ENCODE peak calls at places on chromosomes 2 and 18, in six cellular contexts. J is heart right ventricle, Y is T-helper 2 cell, O is ELR, T is T-helper 1 cell, A is GM23338. B is an unnamed sample.

GRCh38 chr2:236054661-236055060 is 113.5 kb downstream of the GBX2 start:
- DNase-seq in J (no peak), T (no peak), A (no peak), O (no peak), Y (no peak), B (no peak)

GRCh38 chr2:85769236-85769986 is 15.6 kb downstream of the ATOH8 start:
- DNase-seq in O (peak; percentile 60), J (no peak), T (no peak), A (peak; percentile 71), Y (no peak), B (no peak)

GRCh38 chr18:64097497-64097896 is 51.4 kb downstream of the LINC00305 start:
- DNase-seq in A (no peak), Y (no peak), O (no peak), J (no peak), T (no peak), B (no peak)

GRCh38 chr18:23504720-23505119 is 1.4 kb downstream of the RMC1 start:
- DNase-seq in Y (no peak), J (no peak), T (no peak), O (no peak), A (no peak), B (no peak)

GRCh38 chr2:213187386-213187785 is 36.0 kb upstream of the IKZF2 start:
- DNase-seq in T (no peak), A (no peak), O (no peak), Y (no peak), J (no peak), B (no peak)

GRCh38 chr2:70733428-70734185 is 34.4 kb downstream of the ADD2 start:
- DNase-seq in A (peak; percentile 75), O (no peak), T (no peak), J (no peak), Y (no peak), B (no peak)

GRCh38 chr18:22186484-22186971 is 17.1 kb downstream of the GATA6 start:
- DNase-seq in Y (no peak), T (no peak), A (no peak), O (peak; percentile 9), J (no peak), B (no peak)

GRCh38 chr2:132804045-132804444 is 134.0 kb upstream of the LYPD1 start:
- DNase-seq in A (peak; percentile 8), T (no peak), O (peak; percentile 85), Y (no peak), J (peak; percentile 23), B (no peak)

GRCh38 chr2:23540804-23541360 is 155.9 kb downstream of the KLHL29 start:
- DNase-seq in T (no peak), A (no peak), Y (no peak), J (no peak), O (no peak), B (no peak)

GRCh38 chr18:50917021-50917420 is 38.1 kb downstream of the ME2 start:
- DNase-seq in A (no peak), T (no peak), O (no peak), J (no peak), Y (no peak), B (no peak)

GRCh38 chr2:221981918-221982317 is 316.9 kb downstream of the PAX3 start:
- DNase-seq in O (no peak), Y (no peak), A (no peak), J (no peak), T (no peak), B (no peak)

GRCh38 chr18:77012751-77013550 is 119.6 kb downstream of the MBP start:
- DNase-seq in A (no peak), Y (no peak), T (no peak), O (no peak), J (no peak), B (no peak)